ENCODE peak calls at places on chromosomes 5 and 9, in nine cellular contexts. A, X, M, U, J, K, N, V and R are unnamed samples.

GRCh38 chr9:134205636-134206316 is 41.4 kb upstream of the RNU6ATAC start:
- DNase-seq in J (peak; percentile 83), K (peak; percentile 72), U (peak; percentile 22), X (peak; percentile 89), N (no peak), V (peak; percentile 83), M (no peak), A (no peak), R (no peak)

GRCh38 chr9:131982683-131983239 is 96.9 kb downstream of the MED27 start:
- DNase-seq in X (peak; percentile 34), K (no peak), M (no peak), U (no peak), V (no peak), N (peak; percentile 69), A (no peak), J (no peak), R (no peak)

GRCh38 chr9:37097294-37097693 is 23.1 kb upstream of the ZCCHC7 start:
- DNase-seq in J (no peak), A (no peak), M (no peak), N (no peak), U (no peak), V (no peak), X (no peak), K (no peak), R (no peak)

GRCh38 chr5:125045647-125046046 is 299.2 kb upstream of the ZNF608 start:
- DNase-seq in M (no peak), V (no peak), X (no peak), J (no peak), K (no peak), N (no peak), U (no peak), A (no peak), R (no peak)

GRCh38 chr5:36450229-36451024 is 148.7 kb upstream of the RANBP3L start:
- DNase-seq in N (no peak), X (no peak), M (no peak), U (no peak), J (no peak), K (no peak), A (no peak), V (no peak), R (no peak)

GRCh38 chr9:97849980-97850379 is 3.0 kb upstream of the FOXE1 start:
- DNase-seq in V (no peak), A (no peak), X (no peak), N (no peak), U (no peak), J (no peak), M (no peak), K (no peak), R (no peak)

GRCh38 chr9:88258012-88258411 is 119.7 kb upstream of the SPATA31C2 start:
- DNase-seq in V (peak; percentile 57), U (peak; percentile 65), J (peak; percentile 48), N (no peak), K (no peak), M (no peak), X (peak; percentile 63), A (no peak), R (no peak)

GRCh38 chr5:52693279-52693678 is 94.4 kb upstream of the ITGA1 start:
- DNase-seq in U (no peak), V (no peak), M (peak; percentile 18), N (peak; percentile 9), X (peak; percentile 71), K (peak; percentile 58), J (peak; percentile 34), A (peak; percentile 24), R (no peak)

GRCh38 chr5:39274388-39275085 is 55.2 kb upstream of the FYB1 start:
- DNase-seq in X (peak; percentile 44), A (no peak), J (no peak), V (no peak), N (peak; percentile 61), M (no peak), K (no peak), U (no peak), R (no peak)

GRCh38 chr9:122218070-122218884 is 10.5 kb downstream of the LHX6 start:
- DNase-seq in M (no peak), A (no peak), N (peak; percentile 91), U (no peak), V (no peak), J (no peak), K (no peak), X (no peak), R (no peak)

GRCh38 chr5:128536861-128537305 is 1.2 kb downstream of the FBN2 start:
- DNase-seq in X (no peak), K (peak; percentile 85), U (no peak), A (no peak), J (no peak), M (no peak), N (no peak), V (no peak), R (peak; percentile 59)

GRCh38 chr9:111020594-111020993 is 17.7 kb downstream of the LPAR1 start:
- DNase-seq in M (no peak), A (no peak), J (no peak), V (no peak), X (no peak), U (no peak), N (no peak), K (no peak), R (no peak)

GRCh38 chr5:385321-385720 is 57.7 kb upstream of the EXOC3 start:
- DNase-seq in U (no peak), J (no peak), A (no peak), M (no peak), N (no peak), X (no peak), K (no peak), V (no peak), R (peak; percentile 11)

GRCh38 chr9:118896356-118897000 is 472.8 kb downstream of the BRINP1 start:
- DNase-seq in A (no peak), N (no peak), K (no peak), U (no peak), V (no peak), J (no peak), M (no peak), X (no peak), R (no peak)

GRCh38 chr5:109739741-109740140 is 50.0 kb downstream of the MAN2A1 start:
- DNase-seq in K (peak; percentile 95), A (no peak), J (no peak), N (no peak), U (peak; percentile 9), V (no peak), X (peak; percentile 33), M (no peak), R (peak; percentile 45)

GRCh38 chr5:127844631-127845030 is 141.4 kb downstream of the CCDC192 start:
- DNase-seq in A (no peak), K (no peak), X (peak; percentile 7), N (no peak), J (peak; percentile 16), V (peak; percentile 58), M (no peak), U (no peak), R (peak; percentile 47)